ENCODE peak calls at places on chromosomes 5 and 9, in four cellular contexts. C, S, I and K are unnamed samples.

GRCh38 chr5:96337048-96337781 is 95.8 kb downstream of the PCSK1 start:
- DNase-seq in C (no peak), S (no peak), I (no peak), K (no peak)

GRCh38 chr5:95043234-95043633 is 241.7 kb downstream of the MCTP1 start:
- DNase-seq in C (no peak), S (no peak), I (no peak), K (no peak)

GRCh38 chr9:97575673-97576048 is 57.5 kb downstream of the TSTD2 start:
- DNase-seq in C (no peak), S (no peak), I (no peak), K (no peak)

GRCh38 chr5:138620661-138621224 is 45.5 kb upstream of the HSPA9 start:
- DNase-seq in C (no peak), S (no peak), I (no peak), K (no peak)

GRCh38 chr9:88237454-88238280 is 99.4 kb upstream of the SPATA31C2 start:
- DNase-seq in C (no peak), S (no peak), I (no peak), K (no peak)

GRCh38 chr9:76665458-76665857 is 98.8 kb upstream of the PCA3 start:
- DNase-seq in C (no peak), S (no peak), I (no peak), K (no peak)

GRCh38 chr9:123008909-123009308 is 24.6 kb upstream of the GPR21 start:
- DNase-seq in C (no peak), S (no peak), I (no peak), K (no peak)

GRCh38 chr9:115444941-115445340 is 327.0 kb upstream of the TNC start:
- DNase-seq in C (no peak), S (no peak), I (no peak), K (no peak)

GRCh38 chr5:157265714-157266285 is at the start of gene CYFIP2:
- DNase-seq in C (peak; percentile 78), S (peak; percentile 89), I (no peak), K (peak; percentile 55)

GRCh38 chr9:121850366-121850765 is 198.9 kb downstream of the DAB2IP start:
- DNase-seq in C (no peak), S (no peak), I (no peak), K (no peak)

GRCh38 chr5:149433524-149434131 is 54.5 kb upstream of the IL17B start:
- DNase-seq in C (no peak), S (no peak), I (no peak), K (peak; percentile 11)

DNA sequence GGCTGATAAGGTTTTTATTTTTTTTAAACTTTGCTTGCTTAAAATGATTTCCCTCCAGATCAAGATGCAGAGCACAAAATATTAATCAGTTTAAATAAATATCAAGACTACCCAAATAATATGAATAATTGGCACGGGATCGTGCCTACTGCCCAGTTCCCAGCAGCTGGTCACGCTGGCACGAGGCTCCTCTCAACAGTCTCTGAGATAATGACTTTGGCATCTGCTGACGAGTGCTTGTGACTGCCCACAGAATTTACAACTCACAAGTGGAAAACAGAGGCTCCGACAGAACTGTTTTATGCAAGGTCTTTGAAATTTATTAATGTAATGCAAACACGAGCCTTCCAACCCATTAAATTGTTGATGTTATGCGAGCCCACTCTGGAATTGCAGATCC is 369.5 kb upstream of the IRX1 start:
- DNase-seq in C (no peak), S (no peak), I (no peak), K (no peak)
- TF ChIP-seq SPI1 in C (no peak), S (no peak), I (no peak), K (no peak)

DNA sequence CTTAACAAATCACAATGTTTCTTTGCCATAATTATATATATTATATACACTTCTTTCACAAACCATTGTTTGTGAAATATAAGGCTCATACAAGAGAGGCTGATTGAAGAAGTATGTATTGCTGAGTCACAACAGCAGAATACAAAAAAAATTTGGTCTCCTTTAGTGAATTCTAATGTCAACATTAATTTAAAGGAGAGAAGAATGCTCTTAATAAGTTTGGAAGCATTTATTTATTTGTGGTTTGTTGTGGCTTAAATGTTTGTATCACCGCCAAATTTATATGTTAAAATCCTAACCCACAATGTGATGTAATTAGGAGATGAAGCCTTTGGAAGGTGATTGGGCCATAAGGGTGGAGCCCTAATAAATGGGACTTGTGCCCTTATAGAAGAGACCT is 126.8 kb downstream of the ST8SIA4 start:
- DNase-seq in C (no peak), S (no peak), I (no peak), K (no peak)
- TF ChIP-seq SPI1 in C (no peak), S (no peak), I (no peak), K (no peak)

GRCh38 chr5:141850183-141850768 is 27.9 kb downstream of the PCDH1 start:
- DNase-seq in C (peak; percentile 47), S (peak; percentile 61), I (no peak), K (no peak)
- TF ChIP-seq SPI1 in C (no peak), S (no peak), I (no peak), K (no peak)

GRCh38 chr5:88677943-88678779 is 204.8 kb downstream of the MEF2C start:
- DNase-seq in C (no peak), S (no peak), I (no peak), K (no peak)

GRCh38 chr5:88678780-88679491 is 204.0 kb downstream of the MEF2C start:
- DNase-seq in C (no peak), S (no peak), I (no peak), K (no peak)

GRCh38 chr5:88680253-88681132 is 202.5 kb downstream of the MEF2C start:
- DNase-seq in C (peak; percentile 73), S (peak; percentile 86), I (no peak), K (no peak)

GRCh38 chr5:88681402-88681801 is 201.6 kb downstream of the MEF2C start:
- DNase-seq in C (no peak), S (no peak), I (no peak), K (no peak)

DNA sequence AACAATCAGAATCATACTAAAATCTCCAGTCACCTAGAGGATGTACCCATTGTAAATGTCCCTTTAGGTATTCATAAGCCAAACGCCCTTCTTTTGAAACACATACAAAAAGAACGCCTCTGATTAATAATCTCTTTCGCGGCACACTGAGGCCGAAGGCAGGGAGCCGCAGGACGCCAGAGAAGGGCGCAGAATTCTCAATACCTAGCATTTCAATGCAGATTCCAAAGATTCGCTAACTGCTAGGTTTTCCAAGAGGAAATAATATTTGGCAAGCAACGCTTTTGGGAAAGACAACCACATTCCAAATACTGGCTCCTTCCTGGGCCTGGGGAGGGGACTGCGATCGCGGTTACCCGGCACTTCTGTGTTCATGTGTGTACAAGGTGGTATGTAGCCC is 203.3 kb downstream of the MEF2C start:
- DNase-seq in C (no peak), S (no peak), I (no peak), K (no peak)
- TF ChIP-seq SPI1 in C (no peak), S (no peak), I (no peak), K (no peak)

DNA sequence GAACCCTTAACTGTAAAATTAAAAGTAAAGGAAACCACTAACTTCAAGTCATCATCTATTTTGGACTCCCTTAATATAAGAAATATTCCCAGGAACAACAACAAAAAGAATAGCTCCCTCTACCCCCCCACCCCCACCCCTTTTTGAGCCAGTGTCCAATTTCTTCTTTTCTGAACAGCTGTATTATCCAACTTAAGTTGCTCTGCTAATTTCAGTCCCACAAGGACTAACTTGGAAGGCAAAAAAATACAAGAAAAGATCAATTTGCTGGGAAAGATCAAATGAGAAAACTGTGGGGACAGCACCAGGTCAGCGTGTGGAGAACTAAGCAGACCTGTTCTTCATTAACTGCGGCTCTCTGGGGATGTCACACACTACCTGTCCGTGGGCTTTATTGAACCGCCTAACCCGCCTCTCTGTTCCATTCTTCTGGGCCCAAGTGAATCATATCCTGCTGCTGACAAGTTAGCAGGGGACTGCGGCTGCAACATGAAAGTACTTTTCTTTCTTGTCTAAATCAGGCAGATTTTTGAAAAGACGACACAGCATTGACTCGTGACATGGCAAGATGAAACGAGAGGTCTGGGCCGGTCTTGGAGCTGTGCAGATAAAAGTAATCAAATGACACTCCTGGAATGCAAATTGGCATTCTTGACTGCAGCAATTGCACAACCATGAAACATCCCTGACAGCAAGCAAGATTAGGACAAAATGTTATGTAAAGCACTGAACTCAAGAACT is 2.7 kb downstream of the BNC2 start:
- DNase-seq in C (no peak), S (no peak), I (no peak), K (no peak)
- TF ChIP-seq SPI1 in C (no peak), S (no peak), I (no peak), K (no peak)